ENCODE peak calls at places on chromosomes 12 and 14, in ten cellular contexts. B, I, U, Q, L, Y, S, D, Z and H are unnamed samples.

GRCh38 chr14:37241206-37241605 is 43.5 kb downstream of the MIPOL1 start:
- DNase-seq in B (no peak), I (no peak), U (no peak), Q (no peak), L (no peak), Y (no peak), S (no peak), D (no peak), Z (no peak), H (no peak)

GRCh38 chr14:44027397-44027796 is 479.7 kb downstream of the FSCB start:
- DNase-seq in B (peak), I (no peak), U (no peak), Q (no peak), L (no peak), Y (no peak), S (no peak), D (no peak), Z (no peak), H (no peak)

GRCh38 chr12:132178314-132178713 is 34.1 kb downstream of the NOC4L start:
- DNase-seq in B (peak), I (no peak), U (no peak), Q (no peak), L (no peak), Y (no peak), S (no peak), D (no peak), Z (no peak), H (no peak)

GRCh38 chr14:52694761-52695480 is 437 bp downstream of the ERO1A start:
- DNase-seq in B (peak), I (peak), U (peak), Q (no peak), L (peak), Y (peak), S (peak), D (peak), Z (no peak), H (peak)

GRCh38 chr12:2057041-2057792 is 4.4 kb downstream of the CACNA1C start:
- DNase-seq in B (peak), I (peak), U (no peak), Q (no peak), L (peak), Y (peak), S (no peak), D (no peak), Z (peak), H (peak)

GRCh38 chr14:104341532-104342434 is 203.4 kb downstream of the KIF26A start:
- DNase-seq in B (peak), I (no peak), U (peak), Q (no peak), L (no peak), Y (peak), S (peak), D (no peak), Z (peak), H (peak)

GRCh38 chr14:88209273-88209672 is 113.8 kb downstream of the KCNK10 start:
- DNase-seq in B (no peak), I (no peak), U (no peak), Q (no peak), L (no peak), Y (no peak), S (no peak), D (no peak), Z (peak), H (no peak)

GRCh38 chr14:55146425-55146824 is 17.4 kb downstream of the LGALS3 start:
- DNase-seq in B (no peak), I (no peak), U (no peak), Q (no peak), L (no peak), Y (no peak), S (no peak), D (no peak), Z (no peak), H (no peak)

GRCh38 chr14:105095236-105095805 is 30.1 kb upstream of the GPR132 start:
- DNase-seq in B (no peak), I (no peak), U (peak), Q (no peak), L (no peak), Y (no peak), S (no peak), D (no peak), Z (no peak), H (no peak)

GRCh38 chr12:106144847-106145246 is 6.1 kb upstream of the NUAK1 start:
- DNase-seq in B (no peak), I (no peak), U (no peak), Q (no peak), L (peak), Y (no peak), S (no peak), D (no peak), Z (no peak), H (no peak)

GRCh38 chr12:79364197-79364596 is 326.6 kb downstream of the PAWR start:
- DNase-seq in B (no peak), I (no peak), U (no peak), Q (no peak), L (no peak), Y (no peak), S (no peak), D (no peak), Z (no peak), H (no peak)
- TF ChIP-seq CTCF in B (no peak), I (no peak), U (no peak), Q (no peak), L (no peak), Y (no peak), S (no peak), D (no peak), Z (no peak), H (no peak)

GRCh38 chr12:74108729-74109128 is 428.9 kb upstream of the ATXN7L3B start:
- DNase-seq in B (no peak), I (no peak), U (no peak), Q (no peak), L (no peak), Y (no peak), S (no peak), D (no peak), Z (no peak), H (no peak)

GRCh38 chr12:74111688-74112360 is 425.8 kb upstream of the ATXN7L3B start:
- DNase-seq in B (peak), I (no peak), U (peak), Q (no peak), L (no peak), Y (peak), S (no peak), D (no peak), Z (peak), H (no peak)
- TF ChIP-seq CTCF in B (peak), I (no peak), U (no peak), Q (peak), L (no peak), Y (peak), S (no peak), D (no peak), Z (peak), H (no peak)

GRCh38 chr12:111672822-111673381 is 12.9 kb downstream of the BRAP start:
- DNase-seq in B (no peak), I (no peak), U (no peak), Q (no peak), L (no peak), Y (no peak), S (no peak), D (no peak), Z (no peak), H (no peak)

GRCh38 chr12:111677186-111677585 is 8.6 kb downstream of the BRAP start:
- DNase-seq in B (no peak), I (no peak), U (no peak), Q (no peak), L (no peak), Y (no peak), S (no peak), D (no peak), Z (no peak), H (no peak)

GRCh38 chr12:111673503-111673902 is 12.3 kb downstream of the BRAP start:
- DNase-seq in B (peak), I (no peak), U (no peak), Q (no peak), L (peak), Y (peak), S (no peak), D (no peak), Z (no peak), H (no peak)
- TF ChIP-seq CTCF in B (peak), I (no peak), U (peak), Q (peak), L (peak), Y (no peak), S (peak), D (no peak), Z (peak), H (no peak)

DNA sequence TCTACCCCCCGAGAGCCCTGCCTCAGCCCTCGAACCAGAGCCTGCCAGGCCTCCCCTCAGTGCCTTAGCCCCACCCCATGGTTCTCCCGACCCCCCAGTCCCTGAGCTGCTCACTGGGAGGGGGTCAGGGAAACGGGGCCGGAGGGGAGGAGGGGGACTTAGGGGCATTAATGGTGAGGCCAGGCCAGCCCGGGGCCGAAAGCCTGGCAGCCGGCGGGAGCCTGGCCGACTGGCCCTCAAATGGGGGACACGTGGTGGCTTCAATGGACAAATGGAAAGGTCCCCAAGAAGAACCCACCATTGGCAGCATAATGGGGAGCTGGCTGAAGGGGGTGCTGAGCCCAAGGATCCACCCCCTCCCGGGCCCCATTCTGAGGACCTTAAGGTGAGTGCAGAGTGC is 5.6 kb downstream of the MBD6 start:
- DNase-seq in B (no peak), I (no peak), U (no peak), Q (no peak), L (no peak), Y (no peak), S (no peak), D (no peak), Z (no peak), H (no peak)
- TF ChIP-seq CTCF in B (no peak), I (no peak), U (no peak), Q (no peak), L (no peak), Y (no peak), S (no peak), D (no peak), Z (no peak), H (no peak)

DNA sequence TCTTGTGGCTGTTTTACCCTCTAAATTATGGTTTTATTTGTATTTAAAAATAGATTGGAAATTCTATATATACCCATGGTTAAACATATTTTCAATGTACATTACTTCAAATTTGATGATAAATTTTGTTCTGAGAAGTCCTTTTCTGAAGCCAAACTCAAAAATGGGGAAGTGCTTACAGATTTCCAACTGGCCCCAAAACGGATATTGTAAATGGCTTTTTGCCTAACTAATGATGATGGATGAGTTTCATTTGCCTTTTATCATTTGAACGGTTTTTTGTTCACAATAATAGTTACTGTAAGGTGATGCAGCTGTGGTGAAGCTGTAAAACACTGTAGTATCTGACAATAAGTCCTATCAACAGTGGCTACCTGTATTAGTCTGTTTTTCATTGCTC is 136.9 kb downstream of the FUT8 start:
- DNase-seq in B (no peak), I (no peak), U (no peak), Q (no peak), L (no peak), Y (no peak), S (no peak), D (no peak), Z (no peak), H (no peak)
- TF ChIP-seq CTCF in B (no peak), I (no peak), U (no peak), Q (no peak), L (no peak), Y (no peak), S (no peak), D (no peak), Z (no peak), H (no peak)

DNA sequence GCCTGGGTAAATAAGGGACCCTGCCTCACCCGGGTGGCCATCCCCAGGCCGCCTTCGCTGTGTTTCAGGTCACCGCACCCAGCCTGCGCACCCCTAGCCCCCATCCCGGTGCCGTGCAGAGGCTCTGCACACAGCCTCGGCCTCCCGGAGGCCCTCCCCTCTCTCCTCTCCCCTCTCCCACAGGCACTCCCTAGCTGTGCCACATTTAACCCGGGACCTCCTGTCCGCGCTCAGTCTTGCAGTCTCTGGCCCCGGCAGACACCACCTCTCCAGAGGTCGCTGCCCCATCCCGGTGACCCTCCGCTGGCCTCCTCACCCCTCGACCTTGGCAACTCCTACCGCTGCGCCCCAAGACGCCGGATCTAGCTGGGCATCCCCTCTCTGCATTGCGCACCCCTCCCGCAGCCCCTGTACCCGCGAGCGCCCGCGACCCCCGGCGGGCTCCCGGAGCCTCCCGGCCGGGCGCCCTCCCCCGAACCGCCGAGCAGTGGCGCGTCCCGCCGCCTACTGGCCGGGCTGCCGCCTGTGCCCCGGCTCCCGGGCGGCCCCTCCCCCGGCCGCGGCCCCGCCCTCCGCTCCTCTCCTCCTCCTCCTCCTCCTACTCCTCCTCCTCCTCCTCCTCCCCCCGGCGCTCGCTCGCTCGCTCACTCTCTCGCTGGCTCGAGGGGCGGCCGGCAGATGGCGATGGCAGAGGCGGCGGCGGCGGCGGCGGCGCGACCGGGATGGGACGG is 120.7 kb downstream of the AACS start:
- DNase-seq in B (peak), I (peak), U (peak), Q (no peak), L (peak), Y (peak), S (peak), D (peak), Z (peak), H (peak)
- TF ChIP-seq CTCF in B (no peak), I (no peak), U (peak), Q (peak), L (peak), Y (peak), S (peak), D (no peak), Z (no peak), H (peak)

GRCh38 chr14:39576726-39577125 is 144.5 kb upstream of the FBXO33 start:
- DNase-seq in B (no peak), I (no peak), U (no peak), Q (no peak), L (no peak), Y (no peak), S (no peak), D (no peak), Z (no peak), H (no peak)

GRCh38 chr14:39582028-39582654 is 149.9 kb upstream of the FBXO33 start:
- DNase-seq in B (no peak), I (no peak), U (no peak), Q (no peak), L (no peak), Y (no peak), S (no peak), D (no peak), Z (no peak), H (no peak)

GRCh38 chr14:39576258-39576657 is 144.0 kb upstream of the FBXO33 start:
- DNase-seq in B (no peak), I (no peak), U (no peak), Q (no peak), L (no peak), Y (no peak), S (no peak), D (no peak), Z (no peak), H (no peak)

DNA sequence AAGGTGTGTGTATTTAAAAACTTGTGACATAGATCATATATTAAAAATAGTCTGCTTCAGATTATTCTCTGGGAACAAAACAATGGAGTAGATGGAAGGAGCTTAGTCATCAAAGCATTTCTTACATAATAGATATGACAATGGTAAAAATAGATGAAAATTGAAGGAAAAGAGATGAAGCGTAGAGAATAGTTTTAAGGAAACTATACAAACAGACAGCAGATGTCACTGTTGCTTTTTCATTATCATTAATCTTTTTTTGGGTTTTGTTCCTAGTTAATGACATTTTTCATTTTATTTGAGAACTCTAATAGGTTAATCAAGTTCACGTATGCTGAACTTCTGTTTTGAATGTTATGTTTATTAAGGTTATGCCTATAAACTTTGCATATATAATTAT is 149.2 kb upstream of the FBXO33 start:
- DNase-seq in B (no peak), I (no peak), U (no peak), Q (no peak), L (no peak), Y (no peak), S (no peak), D (no peak), Z (no peak), H (no peak)
- TF ChIP-seq CTCF in B (no peak), I (peak), U (no peak), Q (no peak), L (no peak), Y (no peak), S (no peak), D (no peak), Z (no peak), H (no peak)

GRCh38 chr14:106277503-106277902 is 751.1 kb downstream of the TMEM121 start:
- DNase-seq in B (peak), I (peak), U (no peak), Q (no peak), L (no peak), Y (peak), S (no peak), D (no peak), Z (no peak), H (no peak)
- TF ChIP-seq CTCF in B (peak), I (peak), U (peak), Q (peak), L (no peak), Y (no peak), S (peak), D (no peak), Z (no peak), H (no peak)

GRCh38 chr12:15910468-15910863 is 666 bp upstream of the DERA start:
- DNase-seq in B (no peak), I (no peak), U (no peak), Q (no peak), L (no peak), Y (no peak), S (no peak), D (no peak), Z (no peak), H (no peak)

DNA sequence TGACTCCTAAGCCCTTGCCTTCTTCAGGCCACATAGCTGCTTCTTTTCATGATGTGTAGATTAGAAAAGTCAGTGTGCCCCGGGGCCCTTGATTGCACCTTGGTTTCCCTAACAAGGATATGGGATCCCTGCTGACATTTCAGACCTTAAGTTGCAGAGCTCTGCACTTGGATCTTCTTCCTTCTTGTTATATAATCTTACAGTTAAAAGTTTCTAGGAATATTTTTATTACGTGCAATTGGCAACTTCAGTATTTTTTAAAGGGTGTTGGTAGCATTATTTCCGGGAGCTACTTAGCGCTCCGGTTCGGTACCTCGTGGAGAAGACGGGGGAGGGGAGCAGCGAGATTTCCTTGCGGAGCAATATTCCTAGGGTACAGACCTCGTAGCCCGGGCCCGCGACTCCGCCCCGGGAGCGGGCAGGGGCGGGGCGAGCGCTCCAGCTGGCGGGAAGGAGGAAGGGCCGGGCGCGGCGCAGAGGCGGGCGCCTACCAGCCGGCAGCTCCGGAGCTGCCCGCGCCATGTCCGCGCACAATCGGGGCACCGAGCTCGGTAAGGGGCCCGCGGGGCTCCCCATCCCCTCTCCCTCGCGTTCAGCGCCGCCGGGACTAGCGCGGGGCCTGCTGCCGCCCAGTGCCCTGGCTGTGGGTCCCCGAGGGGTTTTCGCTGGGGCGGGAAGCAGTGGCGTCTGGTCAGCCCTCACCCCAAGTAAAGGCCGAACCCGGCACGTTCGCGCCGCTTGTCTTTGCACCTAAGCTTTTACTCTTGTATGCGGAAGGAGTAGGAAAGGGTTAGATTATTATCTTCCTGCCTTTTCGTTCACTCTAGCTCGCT is at the start of gene DERA:
- DNase-seq in B (peak), I (peak), U (peak), Q (no peak), L (peak), Y (peak), S (peak), D (peak), Z (peak), H (peak)
- TF ChIP-seq CTCF in B (no peak), I (no peak), U (no peak), Q (no peak), L (no peak), Y (no peak), S (no peak), D (no peak), Z (no peak), H (no peak)

GRCh38 chr14:81252278-81252677 is 31.5 kb upstream of the GTF2A1 start:
- DNase-seq in B (no peak), I (no peak), U (no peak), Q (no peak), L (no peak), Y (no peak), S (no peak), D (no peak), Z (no peak), H (no peak)
- TF ChIP-seq CTCF in B (no peak), I (no peak), U (no peak), Q (peak), L (no peak), Y (no peak), S (no peak), D (no peak), Z (no peak), H (no peak)